ENCODE peak calls at places on chromosome X, in four cellular contexts. Q is fibroblast of lung; Y is SK-N-SH; T is CD8-positive, alpha-beta T cell. L is an unnamed sample. For H3K4me1 and H3K27me3, the result is how much of the 10 kb centered on the place peaks cover.

GRCh38 chrX:48573690-48574269 is 504 bp upstream of the RBM3 start:
- DNase-seq in T (no peak), Q (no peak), Y (peak), L (peak)

GRCh38 chrX:30219372-30219771 is 4.0 kb downstream of the MAGEB2 start:
- DNase-seq in Q (no peak), Y (no peak), T (no peak), L (no peak)

GRCh38 chrX:39445336-39445735 is 644.1 kb downstream of the MID1IP1 start:
- DNase-seq in Q (no peak), Y (no peak), T (peak), L (no peak)

GRCh38 chrX:41750720-41751119 is 26.7 kb downstream of the GPR82 start:
- DNase-seq in T (no peak), Q (no peak), Y (no peak), L (no peak)

GRCh38 chrX:97429101-97429500 is 545.4 kb downstream of the RPA4 start:
- DNase-seq in T (no peak), Q (no peak), Y (no peak), L (no peak)

GRCh38 chrX:14718403-14718802 is 154.5 kb downstream of the FANCB start:
- DNase-seq in Q (no peak), T (no peak), Y (no peak), L (no peak)

GRCh38 chrX:15500497-15500966 is at the start of gene BMX:
- DNase-seq in Y (no peak), Q (no peak), T (no peak), L (peak)

GRCh38 chrX:152895724-152896420 is 2.0 kb upstream of the ZNF185 start:
- DNase-seq in T (no peak), Y (no peak), Q (no peak), L (no peak)

GRCh38 chrX:148380614-148381561 is 119.5 kb upstream of the AFF2 start:
- DNase-seq in Q (no peak), T (no peak), Y (no peak), L (no peak)

GRCh38 chrX:38102875-38103274 is 96.5 kb downstream of the SYTL5 start:
- DNase-seq in Q (no peak), Y (no peak), T (no peak), L (no peak)

GRCh38 chrX:39772057-39772832 is 325.5 kb downstream of the BCOR start:
- DNase-seq in Q (peak), T (no peak), Y (no peak), L (no peak)

GRCh38 chrX:15269618-15270521 is at the start of gene ASB9:
- DNase-seq in T (no peak), Y (peak), Q (peak), L (no peak)

GRCh38 chrX:2608638-2609430 is 82.3 kb upstream of the CD99 start:
- DNase-seq in T (peak), Y (peak), Q (peak), L (peak)

GRCh38 chrX:11836284-11836683 is 78.2 kb downstream of the MSL3 start:
- DNase-seq in T (no peak), Y (no peak), Q (no peak), L (no peak)

GRCh38 chrX:39845289-39845688 is 252.5 kb downstream of the BCOR start:
- DNase-seq in Y (no peak), Q (no peak), T (no peak), L (no peak)

DNA sequence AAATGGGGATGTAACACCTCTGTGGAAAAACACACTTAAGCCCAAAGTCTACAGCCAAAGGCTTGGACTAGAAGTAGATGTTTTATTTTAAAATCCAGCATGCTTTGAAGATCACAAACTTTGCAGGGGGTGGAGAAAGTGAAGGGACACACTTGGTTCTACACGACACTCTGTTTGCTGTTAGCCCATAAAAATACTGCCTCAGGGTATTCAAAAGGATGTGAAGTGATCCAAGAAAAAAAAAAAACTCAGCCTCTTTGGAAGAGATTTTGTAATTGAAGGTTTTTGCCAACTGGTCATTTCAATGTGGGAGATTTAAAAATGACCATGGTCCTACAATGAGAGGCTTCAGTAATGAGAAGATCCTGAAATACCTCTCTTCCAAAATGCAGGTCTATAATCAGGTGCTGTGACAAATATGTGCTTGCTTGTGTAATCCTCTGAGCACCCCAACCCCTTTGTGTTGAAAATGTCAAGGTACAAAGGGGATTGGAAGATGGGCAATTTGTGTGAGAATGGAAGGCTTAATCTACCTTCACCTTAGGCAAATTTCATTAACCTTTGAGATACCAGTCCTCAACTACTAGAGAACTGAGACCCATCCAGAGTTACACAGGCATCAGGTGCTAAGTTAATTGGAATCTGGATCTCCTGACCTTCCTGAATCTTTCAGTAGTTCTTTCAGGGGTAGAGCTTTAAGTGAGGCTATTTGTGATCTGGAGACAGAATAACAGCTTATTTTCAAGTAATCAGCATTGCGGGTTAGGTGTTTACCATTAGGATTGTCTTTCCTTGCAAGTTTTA is 82.5 kb downstream of the HS6ST2 start:
- DNase-seq in Y (no peak), Q (no peak), T (no peak), L (no peak)
- H3K4me1 ChIP-seq in Y (under half), Q (under half), T (under half), L (under half)

GRCh38 chrX:20053537-20053936 is 62.7 kb upstream of the BCLAF3 start:
- DNase-seq in Y (no peak), Q (no peak), T (no peak), L (no peak)
- TF ChIP-seq CTCF in Y (no peak), Q (no peak), T (no peak), L (no peak)

DNA sequence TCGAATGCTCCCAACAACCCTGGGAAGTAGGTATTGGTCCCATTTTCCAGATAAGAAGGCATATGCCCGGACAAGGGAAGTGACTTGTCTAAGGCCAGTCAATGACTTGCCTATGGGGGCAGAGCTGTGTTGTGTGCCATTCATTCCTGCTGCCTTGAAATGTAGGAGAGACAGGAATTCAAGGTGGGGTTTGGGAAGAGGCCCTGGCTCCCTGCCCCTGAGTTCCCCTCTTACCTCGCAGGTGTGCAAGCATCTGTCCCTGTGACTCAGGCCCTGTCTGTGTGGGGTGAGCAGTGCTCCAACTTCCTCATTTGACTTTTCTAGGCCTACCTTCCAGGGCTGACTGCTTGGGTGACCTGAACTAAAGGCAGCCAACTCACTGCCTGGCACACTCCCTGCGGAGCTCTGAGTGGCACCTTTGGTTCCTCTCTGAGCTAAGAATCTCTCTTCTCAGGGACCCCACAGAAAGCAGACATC is 5.1 kb downstream of the EFNB1 start:
- DNase-seq in T (no peak), Q (no peak), Y (no peak), L (no peak)
- H3K27me3 ChIP-seq in T (under half), Q (under half), Y (under half), L (under half)

GRCh38 chrX:12890467-12890866 is 16.0 kb upstream of the TLR8 start:
- DNase-seq in T (no peak), Y (no peak), Q (no peak), L (no peak)
- H3K4me1 ChIP-seq in T (under half), Y (under half), Q (under half), L (under half)

DNA sequence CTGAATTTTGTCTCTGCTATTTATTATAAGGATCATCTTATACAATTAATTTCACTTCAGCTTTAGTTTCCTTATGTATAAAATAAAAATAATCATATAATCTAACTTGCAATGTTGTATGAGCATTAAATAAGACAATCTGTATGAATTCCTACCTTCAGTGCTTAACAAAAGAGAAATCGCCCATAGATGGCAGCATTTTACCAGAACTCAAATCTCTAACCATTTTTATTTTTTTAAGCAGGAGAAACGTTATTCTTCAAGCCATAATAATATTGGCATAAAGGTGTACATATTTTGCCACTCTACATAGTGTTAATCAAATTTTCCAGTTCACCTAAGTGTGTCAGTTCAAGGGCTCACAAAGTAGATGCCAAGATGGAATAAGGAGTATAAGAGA is 78.8 kb downstream of the TMEM47 start:
- DNase-seq in Q (peak), Y (peak), T (no peak), L (no peak)
- TF ChIP-seq CTCF in Q (no peak), Y (peak), T (no peak), L (peak)

DNA sequence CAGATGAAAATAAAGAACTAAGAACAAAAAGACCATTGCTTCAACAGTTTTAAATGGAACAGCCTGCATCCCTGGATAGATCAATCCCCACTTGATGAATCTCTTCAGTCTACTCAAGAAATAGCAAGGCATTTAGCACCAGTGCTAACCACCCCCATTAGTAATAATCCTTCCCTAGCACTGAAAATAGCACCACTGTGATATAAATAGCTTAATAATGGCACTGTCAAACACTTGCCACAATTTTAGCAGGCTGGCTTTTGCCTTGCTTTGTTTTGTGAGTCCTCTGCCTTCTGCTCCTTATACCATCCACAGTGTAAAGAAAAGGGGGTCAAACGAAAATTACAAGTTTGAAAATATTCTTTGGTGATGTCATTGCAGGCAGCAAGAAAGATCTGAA is 17.4 kb downstream of the DCX start:
- DNase-seq in Q (no peak), T (no peak), Y (no peak), L (no peak)
- H3K27me3 ChIP-seq in Q (under half), T (under half), Y (under half), L (under half)

DNA sequence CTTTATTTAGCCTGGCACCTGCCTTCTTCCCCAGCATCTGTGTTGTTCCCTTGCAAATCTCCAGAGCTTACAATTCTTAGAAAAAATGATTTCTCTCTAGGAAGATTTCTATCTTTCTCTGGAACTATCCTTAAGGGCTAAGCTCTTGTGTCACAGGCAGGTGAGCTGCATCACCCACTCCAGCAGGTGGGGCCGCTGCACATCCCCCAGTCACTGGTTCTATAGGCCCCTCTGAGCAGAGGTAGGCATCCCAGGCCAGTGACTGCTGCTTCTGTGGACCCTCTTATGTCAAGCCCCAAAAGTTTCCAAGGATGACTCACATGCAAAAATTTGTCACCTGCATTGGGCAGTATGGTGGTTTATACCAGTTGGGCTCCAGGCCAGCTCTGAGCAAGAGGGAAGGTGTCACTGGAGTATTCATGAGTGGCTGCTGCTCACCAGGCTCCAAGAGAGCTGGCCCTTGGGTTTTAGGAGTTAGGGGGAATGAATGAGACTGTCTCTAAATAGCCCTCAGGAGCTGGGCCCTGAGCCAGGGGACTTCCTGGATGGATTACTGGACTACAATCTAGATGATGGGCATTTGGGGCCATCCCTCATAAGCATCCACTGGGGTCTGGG is 208.1 kb upstream of the EOLA2 start:
- DNase-seq in Q (no peak), Y (no peak), T (no peak), L (no peak)
- H3K4me1 ChIP-seq in Q (under half), Y (under half), T (under half), L (under half)

DNA sequence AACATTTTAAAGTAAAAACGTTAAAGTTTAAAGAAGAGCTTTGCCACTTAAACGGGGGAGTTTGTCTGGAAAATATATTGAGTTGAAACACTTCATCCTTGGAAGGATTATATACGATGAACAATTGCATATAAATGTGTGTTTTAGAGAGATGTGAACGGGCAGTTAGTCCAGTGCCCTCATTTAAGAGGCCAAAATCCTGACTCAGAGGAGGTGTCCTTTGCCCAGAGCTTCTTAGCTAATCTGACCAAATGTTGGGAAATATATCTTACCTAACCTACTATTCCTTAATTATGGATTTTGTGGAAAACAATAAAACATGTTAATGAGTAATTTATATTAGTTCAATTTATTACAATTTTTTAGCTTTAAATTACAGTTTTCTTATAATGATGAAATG is 327.2 kb upstream of the DIPK2B start:
- DNase-seq in Q (peak), T (no peak), Y (no peak), L (no peak)
- TF ChIP-seq CTCF in Q (no peak), T (no peak), Y (no peak), L (no peak)

L was measured in heart right ventricle.